ENCODE peak calls at places on chromosomes 13 and 19, in ten cellular contexts. S is T-cell; D is NCI-H1417; H is DMS 273 treated with DMSO at 0.1 percent for 48 hours; A is head of caudate nucleus; U is EH; V is naive thymus-derived CD8-positive, alpha-beta T cell; Q is amniotic epithelial cell; F is mesendoderm; O is left ventricle myocardium superior. P is an unnamed sample.

GRCh38 chr19:5801796-5802616 is 2.9 kb upstream of the NRTN start:
- DNase-seq in S (no peak), D (no peak), H (peak), A (no peak), U (peak), V (no peak), Q (peak), F (peak), O (no peak), P (no peak)

GRCh38 chr13:21216332-21216731 is 39.9 kb downstream of the MRPL57 start:
- DNase-seq in S (no peak), D (no peak), H (no peak), A (no peak), U (no peak), V (no peak), Q (no peak), F (no peak), O (no peak), P (no peak)

GRCh38 chr19:10701955-10702307 is 692 bp downstream of the QTRT1 start:
- DNase-seq in S (no peak), D (no peak), H (no peak), A (no peak), U (peak), V (no peak), Q (no peak), F (peak), O (no peak), P (no peak)

GRCh38 chr13:44843403-44843802 is 145.9 kb downstream of the NUFIP1 start:
- DNase-seq in S (no peak), D (no peak), H (no peak), A (no peak), U (peak), V (no peak), Q (peak), F (no peak), O (no peak), P (no peak)

GRCh38 chr13:72168126-72168525 is 301.1 kb upstream of the DACH1 start:
- DNase-seq in S (no peak), D (no peak), H (peak), A (no peak), U (no peak), V (no peak), Q (no peak), F (peak), O (no peak), P (no peak)

GRCh38 chr13:34139660-34140059 is 321.7 kb downstream of the RFC3 start:
- DNase-seq in S (no peak), D (no peak), H (no peak), A (no peak), U (no peak), V (no peak), Q (no peak), F (no peak), O (no peak), P (no peak)

GRCh38 chr13:100550433-100550832 is 38.2 kb downstream of the GGACT start:
- DNase-seq in S (no peak), D (no peak), H (no peak), A (peak), U (peak), V (no peak), Q (peak), F (no peak), O (peak), P (no peak)

GRCh38 chr13:81778350-81778749 is 1437.4 kb upstream of the SPRY2 start:
- DNase-seq in S (no peak), D (no peak), H (no peak), A (no peak), U (no peak), V (no peak), Q (no peak), F (no peak), O (no peak), P (no peak)

GRCh38 chr13:110565296-110565695 is 3.8 kb upstream of the RAB20 start:
- DNase-seq in S (no peak), D (no peak), H (no peak), A (no peak), U (peak), V (no peak), Q (no peak), F (peak), O (no peak), P (no peak)

P was measured in nucleus accumbens.